ENCODE peak calls at places on chromosomes 3 and 15, in six cellular contexts. F is AG04449; I is fibroblast of lung; V is anterior cingulate cortex; M is stimulated activated CD8-positive, alpha-beta memory T cell treated with anti-CD3 and anti-CD28 coated beads, Interleukin-7, amount 100 ng/mL, for 4 hours; L is stimulated activated CD4-positive, alpha-beta T cell treated with anti-CD3 and anti-CD28 coated beads, Interleukin-2, amount 100 ng/mL, for 48 hours. U is an unnamed sample.

GRCh38 chr3:14523792-14524191 is 16.4 kb downstream of the GRIP2 start:
- DNase-seq in M (no peak), I (peak; percentile 14), F (no peak), L (no peak), V (no peak), U (no peak)

GRCh38 chr3:27521179-27521871 is 37.1 kb upstream of the SLC4A7 start:
- DNase-seq in F (peak; percentile 63), I (peak; percentile 98), V (no peak), M (no peak), L (no peak), U (no peak)

GRCh38 chr3:105354429-105354828 is 12.3 kb upstream of the ALCAM start:
- DNase-seq in F (no peak), L (no peak), V (no peak), I (no peak), M (no peak), U (no peak)

GRCh38 chr15:78662028-78662427 is 21.0 kb upstream of the CHRNB4 start:
- DNase-seq in V (no peak), F (no peak), M (no peak), I (no peak), L (no peak), U (no peak)

GRCh38 chr3:70885636-70886035 is 573.2 kb upstream of the MDFIC2 start:
- DNase-seq in L (no peak), F (no peak), I (no peak), M (no peak), V (no peak), U (no peak)

GRCh38 chr15:69140306-69140705 is 20.1 kb upstream of the GLCE start:
- DNase-seq in V (no peak), L (no peak), F (no peak), M (no peak), I (no peak), U (no peak)

GRCh38 chr3:195859061-195859845 is 47.5 kb upstream of the MUC4 start:
- DNase-seq in V (peak; percentile 46), F (no peak), I (peak; percentile 69), M (peak; percentile 59), L (peak; percentile 83), U (peak; percentile 56)

GRCh38 chr3:127894461-127894860 is 20.6 kb upstream of the KBTBD12 start:
- DNase-seq in I (no peak), F (no peak), M (no peak), V (no peak), L (no peak), U (no peak)

GRCh38 chr15:64456634-64457108 is 3.7 kb upstream of the ZNF609 start:
- DNase-seq in F (no peak), L (no peak), M (no peak), V (no peak), I (peak; percentile 11), U (no peak)

GRCh38 chr3:72739521-72740466 is 108.5 kb downstream of the SHQ1 start:
- DNase-seq in M (no peak), V (no peak), L (no peak), I (no peak), F (no peak), U (no peak)

GRCh38 chr3:52483577-52484495 is 11.3 kb upstream of the STAB1 start:
- DNase-seq in F (peak; percentile 42), L (no peak), V (no peak), M (no peak), I (peak; percentile 84), U (no peak)

GRCh38 chr3:31533169-31533870 is 595 bp downstream of the STT3B start:
- DNase-seq in F (no peak), M (peak; percentile 17), V (peak; percentile 68), L (peak; percentile 26), I (peak; percentile 19), U (no peak)

GRCh38 chr3:185995352-185995751 is 57.5 kb upstream of the TRA2B start:
- DNase-seq in V (no peak), F (peak; percentile 53), M (no peak), L (no peak), I (peak; percentile 90), U (no peak)

GRCh38 chr15:40338041-40338657 is 2.6 kb downstream of the CCDC9B start:
- DNase-seq in I (peak; percentile 57), V (peak; percentile 16), M (peak; percentile 50), F (no peak), L (peak; percentile 70), U (peak; percentile 28)

GRCh38 chr3:142809259-142809658 is 79.6 kb downstream of the PCOLCE2 start:
- DNase-seq in L (no peak), F (no peak), M (no peak), I (no peak), V (no peak), U (no peak)

GRCh38 chr3:178155521-178155920 is 380.7 kb upstream of the KCNMB2 start:
- DNase-seq in I (no peak), M (no peak), L (no peak), F (no peak), V (no peak), U (no peak)

GRCh38 chr15:49664706-49665105 is 43.9 kb downstream of the DTWD1 start:
- DNase-seq in F (no peak), I (no peak), M (no peak), V (no peak), L (no peak), U (no peak)

GRCh38 chr3:110894574-110894973 is 177.0 kb upstream of the NECTIN3 start:
- DNase-seq in I (no peak), F (no peak), L (no peak), V (no peak), M (no peak), U (no peak)

GRCh38 chr15:39786444-39787056 is 3.9 kb upstream of the FSIP1 start:
- DNase-seq in M (no peak), F (no peak), L (no peak), V (no peak), I (peak; percentile 81), U (peak; percentile 27)

GRCh38 chr15:55993804-55994539 is 560 bp upstream of the NEDD4 start:
- DNase-seq in V (no peak), L (no peak), F (no peak), I (peak; percentile 65), M (no peak), U (peak; percentile 46)

GRCh38 chr3:126156468-126156867 is 23.9 kb downstream of the ALDH1L1 start:
- DNase-seq in V (no peak), I (no peak), L (no peak), F (no peak), M (no peak), U (no peak)

GRCh38 chr3:117285721-117286120 is 576.1 kb downstream of the TUSC7 start:
- DNase-seq in F (no peak), M (no peak), I (no peak), V (no peak), L (no peak), U (peak; percentile 29)

GRCh38 chr3:30609930-30610701 is 3.7 kb downstream of the TGFBR2 start:
- DNase-seq in V (no peak), L (no peak), M (no peak), I (no peak), F (no peak), U (no peak)

GRCh38 chr15:38853608-38854007 is 289.0 kb upstream of the RASGRP1 start:
- DNase-seq in F (no peak), I (peak; percentile 20), M (no peak), L (no peak), V (no peak), U (no peak)

GRCh38 chr3:16060945-16061344 is 113.5 kb upstream of the GALNT15 start:
- DNase-seq in V (peak; percentile 24), L (no peak), M (no peak), I (peak; percentile 88), F (peak; percentile 86), U (no peak)

GRCh38 chr3:19347701-19348100 is 199.4 kb downstream of the KCNH8 start:
- DNase-seq in L (no peak), V (no peak), F (no peak), I (no peak), M (no peak), U (no peak)

GRCh38 chr3:51940648-51941421 is 869 bp downstream of the RRP9 start:
- DNase-seq in F (no peak), I (peak; percentile 30), M (no peak), L (no peak), V (no peak), U (no peak)

GRCh38 chr15:59491062-59491461 is 53.1 kb downstream of the FAM81A start:
- DNase-seq in M (no peak), I (no peak), V (no peak), L (no peak), F (no peak), U (peak; percentile 74)

GRCh38 chr3:65210026-65210814 is 522.4 kb upstream of the ADAMTS9 start:
- DNase-seq in V (no peak), L (no peak), F (no peak), I (peak; percentile 15), M (no peak), U (no peak)

GRCh38 chr3:18444597-18445420 is 19.7 kb upstream of the SATB1 start:
- DNase-seq in L (peak; percentile 60), V (no peak), F (no peak), M (no peak), I (peak; percentile 50), U (peak; percentile 40)

GRCh38 chr3:43343185-43343584 is 56.8 kb downstream of the SNRK start:
- DNase-seq in I (no peak), L (no peak), F (no peak), V (no peak), M (no peak), U (no peak)

GRCh38 chr3:47440131-47440530 is 35.6 kb downstream of the SCAP start:
- DNase-seq in V (peak; percentile 31), F (no peak), M (no peak), I (peak; percentile 47), L (no peak), U (no peak)

GRCh38 chr3:196619213-196619612 is 20.3 kb upstream of the NRROS start:
- DNase-seq in V (no peak), F (no peak), I (no peak), M (no peak), L (no peak), U (no peak)

GRCh38 chr3:112377418-112378071 is 44.6 kb downstream of the CD200 start:
- DNase-seq in F (no peak), V (no peak), I (peak; percentile 64), L (no peak), M (no peak), U (no peak)

GRCh38 chr15:72998681-72999466 is 53.4 kb upstream of the NEO1 start:
- DNase-seq in F (no peak), M (no peak), V (no peak), I (no peak), L (no peak), U (no peak)

GRCh38 chr3:126515066-126515706 is 2.4 kb downstream of the UROC1 start:
- DNase-seq in I (no peak), F (no peak), V (no peak), L (no peak), M (no peak), U (peak; percentile 45)

U was measured in NCI-H1105.